ENCODE peak calls at places on chromosomes 1 and 21, in four cellular contexts. F is NCI-H1105 treated with DMSO at 0.1 percent for 48 hours, L is kidney glomerular epithelial cell, G is HS-5. W is an unnamed sample.

GRCh38 chr1:236673284-236673919 is 12.9 kb upstream of the ACTN2 start:
- DNase-seq in L (no peak), F (no peak), G (no peak), W (no peak)

GRCh38 chr1:234721476-234722266 is 111.7 kb upstream of the IRF2BP2 start:
- DNase-seq in F (no peak), L (peak; percentile 97), G (peak; percentile 29), W (no peak)

GRCh38 chr21:37758997-37759396 is 157.3 kb downstream of the KCNJ6 start:
- DNase-seq in F (peak; percentile 29), G (no peak), L (peak; percentile 11), W (no peak)

GRCh38 chr1:22826630-22827580 is 116.3 kb downstream of the EPHB2 start:
- DNase-seq in L (no peak), F (no peak), G (no peak), W (peak; percentile 50)

GRCh38 chr1:86499987-86500593 is 31.4 kb downstream of the CLCA1 start:
- DNase-seq in L (peak; percentile 29), F (peak; percentile 50), G (no peak), W (no peak)

GRCh38 chr1:1331068-1331965 is at the start of gene TAS1R3:
- DNase-seq in F (no peak), G (no peak), L (no peak), W (no peak)

GRCh38 chr1:21149862-21150432 is 26.8 kb downstream of the EIF4G3 start:
- DNase-seq in F (no peak), G (peak; percentile 89), L (peak; percentile 79), W (peak; percentile 95)

GRCh38 chr21:41819236-41819855 is 52.5 kb upstream of the RIPK4 start:
- DNase-seq in G (no peak), L (no peak), F (no peak), W (no peak)

GRCh38 chr21:31234936-31235335 is 109.1 kb downstream of the TIAM1 start:
- DNase-seq in L (no peak), G (no peak), F (no peak), W (no peak)

GRCh38 chr1:228150458-228151169 is 884 bp downstream of the GJC2 start:
- DNase-seq in F (no peak), L (no peak), G (no peak), W (no peak)

GRCh38 chr1:204102029-204102611 is 29.2 kb downstream of the SOX13 start:
- DNase-seq in F (no peak), G (no peak), L (no peak), W (no peak)

GRCh38 chr1:228097333-228098081 is 5.6 kb downstream of the C1orf35 start:
- DNase-seq in F (no peak), G (no peak), L (no peak), W (no peak)

GRCh38 chr1:210500831-210501230 is 172.1 kb downstream of the HHAT start:
- DNase-seq in L (no peak), F (no peak), G (no peak), W (no peak)

GRCh38 chr21:31509108-31510017 is 150.1 kb upstream of the SOD1 start:
- DNase-seq in G (no peak), L (no peak), F (no peak), W (peak; percentile 64)

GRCh38 chr1:243748706-243749283 is 101.2 kb downstream of the AKT3 start:
- DNase-seq in F (peak; percentile 74), G (peak; percentile 52), L (peak; percentile 53), W (peak; percentile 59)

GRCh38 chr1:65820983-65821382 is 28.3 kb downstream of the PDE4B start:
- DNase-seq in F (no peak), G (peak; percentile 91), L (peak; percentile 85), W (no peak)

GRCh38 chr21:20971296-20971921 is 26.8 kb upstream of the NCAM2 start:
- DNase-seq in L (peak; percentile 37), G (peak; percentile 29), F (peak; percentile 70), W (peak; percentile 31)

GRCh38 chr21:32103361-32103760 is 175.5 kb downstream of the MIS18A start:
- DNase-seq in L (no peak), G (no peak), F (no peak), W (no peak)

GRCh38 chr1:53659436-53659835 is 79.5 kb downstream of the GLIS1 start:
- DNase-seq in G (no peak), L (no peak), F (no peak), W (no peak)

GRCh38 chr1:220385158-220385557 is 112.9 kb upstream of the RAB3GAP2 start:
- DNase-seq in G (no peak), L (no peak), F (no peak), W (no peak)

GRCh38 chr1:229579101-229579651 is 20.7 kb upstream of the ABCB10 start:
- DNase-seq in L (no peak), G (no peak), F (peak; percentile 80), W (no peak)

GRCh38 chr21:35796834-35797233 is 263.5 kb downstream of the SETD4 start:
- DNase-seq in G (no peak), F (peak; percentile 64), L (no peak), W (no peak)

GRCh38 chr1:44628962-44629756 is 45.1 kb downstream of the TMEM53 start:
- DNase-seq in L (peak; percentile 90), F (no peak), G (peak; percentile 86), W (peak; percentile 79)

GRCh38 chr1:117930484-117930883 is 945 bp downstream of the WDR3 start:
- DNase-seq in F (no peak), G (no peak), L (peak; percentile 3), W (no peak)

GRCh38 chr21:22260274-22260673 is 1262.1 kb downstream of the NCAM2 start:
- DNase-seq in G (no peak), L (no peak), F (no peak), W (no peak)

GRCh38 chr1:153291514-153291913 is 21.2 kb downstream of the PGLYRP3 start:
- DNase-seq in L (no peak), G (no peak), F (no peak), W (no peak)

GRCh38 chr1:175126347-175126746 is 58.7 kb downstream of the TNN start:
- DNase-seq in L (no peak), G (no peak), F (no peak), W (no peak)

GRCh38 chr21:32977216-32977615 is 48.5 kb upstream of the OLIG2 start:
- DNase-seq in F (no peak), L (no peak), G (no peak), W (no peak)

GRCh38 chr1:164794310-164794709 is 235.3 kb downstream of the PBX1 start:
- DNase-seq in G (peak; percentile 60), L (peak; percentile 84), F (no peak), W (peak; percentile 75)

GRCh38 chr1:37809942-37810341 is 1.9 kb upstream of the YRDC start:
- DNase-seq in F (no peak), G (no peak), L (no peak), W (no peak)

W was measured in foreskin keratinocyte.